ENCODE peak calls at places on chromosomes 11 and 22, in nine cellular contexts. P, Q, U, N, Z, C, Y, L and S are unnamed samples.
A peak's percentile ranks its signal among the peaks of the same experiment; 100 is the strongest.

GRCh38 chr22:35102663-35103062 is 36.7 kb downstream of the ISX start:
- DNase-seq in N (peak; percentile 85), L (peak; percentile 48), Y (no peak), C (peak; percentile 46), P (no peak), U (no peak), Q (no peak), Z (no peak), S (no peak)

GRCh38 chr11:64268687-64269379 is 15.6 kb downstream of the BAD start:
- DNase-seq in C (peak; percentile 90), Z (peak; percentile 53), N (peak; percentile 90), U (no peak), Q (no peak), L (peak; percentile 84), P (no peak), Y (no peak), S (peak; percentile 14)

GRCh38 chr11:88399171-88399570 is 61.6 kb upstream of the CTSC start:
- DNase-seq in Q (no peak), C (no peak), Z (no peak), Y (no peak), L (no peak), N (no peak), U (no peak), P (no peak), S (no peak)

GRCh38 chr11:11478687-11479086 is 125.6 kb upstream of the CSNK2A3 start:
- DNase-seq in C (no peak), Y (no peak), N (peak; percentile 82), Z (no peak), U (no peak), L (no peak), P (no peak), Q (no peak), S (no peak)

GRCh38 chr11:59062602-59063529 is 23.2 kb upstream of the GLYATL1B start:
- DNase-seq in Y (no peak), N (no peak), C (peak; percentile 7), L (peak; percentile 39), P (no peak), U (no peak), Z (no peak), Q (no peak), S (no peak)

GRCh38 chr11:47899801-47900200 is 51.7 kb upstream of the NUP160 start:
- DNase-seq in P (no peak), U (no peak), Y (no peak), C (no peak), Q (peak; percentile 78), Z (no peak), L (no peak), N (no peak), S (no peak)

GRCh38 chr11:62856333-62856910 is 17.0 kb upstream of the WDR74 start:
- DNase-seq in Q (no peak), P (no peak), C (no peak), L (no peak), N (no peak), U (no peak), Z (no peak), Y (no peak), S (no peak)

GRCh38 chr22:31647066-31647465 is 14.9 kb downstream of the PISD start:
- DNase-seq in Z (no peak), U (no peak), Y (no peak), L (no peak), C (no peak), P (no peak), Q (no peak), N (no peak), S (no peak)

GRCh38 chr11:774873-775592 is 2.3 kb downstream of the GATD1 start:
- DNase-seq in P (no peak), L (peak; percentile 41), Y (no peak), U (no peak), Z (no peak), Q (no peak), N (no peak), C (peak; percentile 72), S (no peak)

GRCh38 chr11:44730775-44731174 is 4.0 kb downstream of the TSPAN18 start:
- DNase-seq in C (no peak), Y (no peak), U (no peak), N (no peak), L (no peak), P (no peak), Z (no peak), Q (no peak), S (no peak)

GRCh38 chr11:100778386-100778785 is 91.3 kb downstream of the ARHGAP42 start:
- DNase-seq in C (no peak), L (no peak), P (no peak), U (no peak), Q (no peak), Z (no peak), N (no peak), Y (no peak), S (no peak)

GRCh38 chr11:3226846-3227567 is 5.2 kb downstream of the MRGPRE start:
- DNase-seq in C (no peak), N (no peak), Y (no peak), U (peak; percentile 5), L (no peak), P (no peak), Z (no peak), Q (no peak), S (no peak)

GRCh38 chr11:64516226-64516625 is 74.8 kb upstream of the SLC22A12 start:
- DNase-seq in C (no peak), L (no peak), N (peak; percentile 71), P (no peak), Y (no peak), U (no peak), Z (no peak), Q (no peak), S (no peak)

GRCh38 chr11:114132427-114132826 is 72.9 kb downstream of the ZBTB16 start:
- DNase-seq in P (no peak), L (no peak), N (peak; percentile 57), C (no peak), Y (no peak), Z (no peak), Q (no peak), U (no peak), S (no peak)

GRCh38 chr11:116693206-116694016 is 79.4 kb downstream of the BUD13 start:
- DNase-seq in P (no peak), U (no peak), Z (no peak), Y (no peak), N (peak; percentile 44), C (no peak), L (no peak), Q (no peak), S (no peak)

GRCh38 chr11:76526878-76527277 is 82.1 kb downstream of the EMSY start:
- DNase-seq in U (no peak), L (no peak), Q (no peak), Z (no peak), C (no peak), P (no peak), Y (no peak), N (no peak), S (no peak)

GRCh38 chr11:45319077-45319476 is 32.9 kb upstream of the SYT13 start:
- DNase-seq in N (no peak), C (no peak), Q (no peak), P (no peak), U (no peak), Y (no peak), Z (no peak), L (no peak), S (no peak)

GRCh38 chr11:130421199-130421585 is 7.2 kb downstream of the ADAMTS8 start:
- DNase-seq in Z (no peak), N (no peak), C (no peak), P (no peak), Y (no peak), U (no peak), L (no peak), Q (no peak), S (no peak)

GRCh38 chr22:50316114-50317065 is 8.9 kb upstream of the PLXNB2 start:
- DNase-seq in U (no peak), Q (no peak), L (no peak), P (no peak), N (no peak), Y (no peak), Z (no peak), C (no peak), S (no peak)

GRCh38 chr11:134557571-134558257 is 145.7 kb upstream of the B3GAT1 start:
- DNase-seq in C (peak; percentile 20), P (no peak), Q (no peak), L (no peak), Z (no peak), Y (no peak), U (no peak), N (peak; percentile 40), S (no peak)

GRCh38 chr11:61736310-61736709 is 16.1 kb upstream of the MYRF start:
- DNase-seq in N (no peak), P (no peak), U (no peak), Y (no peak), Q (no peak), C (peak; percentile 24), L (no peak), Z (no peak), S (no peak)

GRCh38 chr22:44486538-44486937 is 11.5 kb downstream of the RTL6 start:
- DNase-seq in N (no peak), Z (no peak), L (no peak), Q (no peak), P (no peak), Y (no peak), U (no peak), C (peak; percentile 67), S (no peak)

GRCh38 chr11:113261709-113262475 is 52.5 kb upstream of the TTC12 start:
- DNase-seq in U (no peak), Q (no peak), C (peak; percentile 85), L (no peak), N (no peak), Z (no peak), P (no peak), Y (no peak), S (no peak)

GRCh38 chr22:45575607-45576272 is 73.1 kb downstream of the FBLN1 start:
- DNase-seq in U (no peak), Z (no peak), Q (no peak), C (no peak), N (no peak), Y (no peak), L (no peak), P (no peak), S (no peak)

GRCh38 chr11:69326622-69327219 is 32.8 kb downstream of the MYEOV start:
- DNase-seq in C (no peak), Q (no peak), N (peak; percentile 6), Z (no peak), P (no peak), Y (no peak), L (no peak), U (no peak), S (no peak)

GRCh38 chr11:134614141-134614540 is 202.1 kb upstream of the B3GAT1 start:
- DNase-seq in P (no peak), Z (no peak), L (no peak), N (no peak), Y (no peak), U (no peak), Q (no peak), C (no peak), S (no peak)

GRCh38 chr22:31122532-31123291 is at the start of gene INPP5J:
- DNase-seq in U (no peak), Z (no peak), N (peak; percentile 84), Q (no peak), L (peak; percentile 43), Y (peak; percentile 42), P (no peak), C (peak; percentile 45), S (peak; percentile 41)

GRCh38 chr11:32821517-32821916 is 8.2 kb upstream of the PRRG4 start:
- DNase-seq in U (no peak), N (no peak), C (peak; percentile 79), P (no peak), Z (no peak), L (no peak), Q (no peak), Y (no peak), S (no peak)

GRCh38 chr11:32451808-32452207 is 16.5 kb upstream of the WT1 start:
- DNase-seq in Z (no peak), N (no peak), P (no peak), Q (no peak), U (no peak), C (peak; percentile 40), L (no peak), Y (no peak), S (no peak)

GRCh38 chr11:762421-763072 is 14.7 kb downstream of the GATD1 start:
- DNase-seq in C (peak; percentile 92), Z (no peak), U (peak; percentile 75), Y (no peak), P (no peak), Q (no peak), L (peak; percentile 58), N (peak; percentile 78), S (no peak)

GRCh38 chr11:106395716-106396349 is 318.4 kb downstream of the AASDHPPT start:
- DNase-seq in Z (no peak), N (peak; percentile 79), Q (no peak), U (no peak), C (no peak), P (no peak), Y (no peak), L (no peak), S (no peak)